ENCODE peak calls at places on chromosome 17, in ten cellular contexts. R is effector memory CD4-positive, alpha-beta T cell; A is adrenal gland; L is GM23248; V is HCT116; M is spleen; U is stomach; X is neuronal stem cell; O is PC-9; D is Peyer's patch. K is an unnamed sample.
A peak's percentile ranks its signal among the peaks of the same experiment; 100 is the strongest.

GRCh38 chr17:2402517-2402916 is 1.7 kb upstream of the MNT start:
- DNase-seq in R (no peak), A (peak; percentile 49), L (no peak), V (no peak), M (peak; percentile 81), U (no peak), X (no peak), O (no peak), D (peak; percentile 47), K (peak; percentile 52)

GRCh38 chr17:21036361-21036881 is 6.4 kb downstream of the USP22 start:
- DNase-seq in R (no peak), A (no peak), L (peak; percentile 51), V (no peak), M (no peak), U (no peak), X (no peak), O (no peak), D (no peak), K (no peak)

GRCh38 chr17:74729866-74730265 is 7.2 kb upstream of the RAB37 start:
- DNase-seq in R (no peak), A (no peak), L (no peak), V (no peak), M (no peak), U (no peak), X (no peak), O (no peak), D (no peak), K (no peak)

GRCh38 chr17:78374631-78375274 is 3.7 kb upstream of the PGS1 start:
- DNase-seq in R (no peak), A (no peak), L (peak; percentile 86), V (no peak), M (no peak), U (no peak), X (peak; percentile 75), O (no peak), D (no peak), K (no peak)

GRCh38 chr17:74212262-74212912 is 984 bp upstream of the TTYH2 start:
- DNase-seq in R (peak; percentile 12), A (peak; percentile 46), L (peak; percentile 63), V (no peak), M (peak; percentile 82), U (no peak), X (no peak), O (no peak), D (no peak), K (no peak)

GRCh38 chr17:49469831-49470568 is 25.1 kb upstream of the NGFR start:
- DNase-seq in R (no peak), A (peak; percentile 23), L (peak; percentile 44), V (no peak), M (no peak), U (no peak), X (peak; percentile 61), O (no peak), D (no peak), K (no peak)

GRCh38 chr17:33596904-33597303 is 303.8 kb upstream of the ASIC2 start:
- DNase-seq in R (no peak), A (no peak), L (no peak), V (no peak), M (no peak), U (no peak), X (no peak), O (no peak), D (no peak), K (no peak)

GRCh38 chr17:65697661-65698060 is 136.2 kb upstream of the AXIN2 start:
- DNase-seq in R (no peak), A (no peak), L (no peak), V (no peak), M (no peak), U (no peak), X (no peak), O (no peak), D (no peak), K (no peak)

GRCh38 chr17:74759941-74760340 is 11.5 kb downstream of the NHERF1 start:
- DNase-seq in R (no peak), A (no peak), L (no peak), V (no peak), M (no peak), U (peak; percentile 83), X (no peak), O (peak; percentile 85), D (peak; percentile 66), K (no peak)

GRCh38 chr17:32588982-32589381 is 102.2 kb downstream of the CDK5R1 start:
- DNase-seq in R (no peak), A (no peak), L (peak; percentile 9), V (peak; percentile 12), M (no peak), U (no peak), X (no peak), O (no peak), D (no peak), K (no peak)

GRCh38 chr17:80195671-80196529 is 24.2 kb downstream of the SGSH start:
- DNase-seq in R (peak; percentile 21), A (peak; percentile 61), L (peak; percentile 36), V (no peak), M (peak; percentile 79), U (no peak), X (no peak), O (no peak), D (no peak), K (no peak)

DNA sequence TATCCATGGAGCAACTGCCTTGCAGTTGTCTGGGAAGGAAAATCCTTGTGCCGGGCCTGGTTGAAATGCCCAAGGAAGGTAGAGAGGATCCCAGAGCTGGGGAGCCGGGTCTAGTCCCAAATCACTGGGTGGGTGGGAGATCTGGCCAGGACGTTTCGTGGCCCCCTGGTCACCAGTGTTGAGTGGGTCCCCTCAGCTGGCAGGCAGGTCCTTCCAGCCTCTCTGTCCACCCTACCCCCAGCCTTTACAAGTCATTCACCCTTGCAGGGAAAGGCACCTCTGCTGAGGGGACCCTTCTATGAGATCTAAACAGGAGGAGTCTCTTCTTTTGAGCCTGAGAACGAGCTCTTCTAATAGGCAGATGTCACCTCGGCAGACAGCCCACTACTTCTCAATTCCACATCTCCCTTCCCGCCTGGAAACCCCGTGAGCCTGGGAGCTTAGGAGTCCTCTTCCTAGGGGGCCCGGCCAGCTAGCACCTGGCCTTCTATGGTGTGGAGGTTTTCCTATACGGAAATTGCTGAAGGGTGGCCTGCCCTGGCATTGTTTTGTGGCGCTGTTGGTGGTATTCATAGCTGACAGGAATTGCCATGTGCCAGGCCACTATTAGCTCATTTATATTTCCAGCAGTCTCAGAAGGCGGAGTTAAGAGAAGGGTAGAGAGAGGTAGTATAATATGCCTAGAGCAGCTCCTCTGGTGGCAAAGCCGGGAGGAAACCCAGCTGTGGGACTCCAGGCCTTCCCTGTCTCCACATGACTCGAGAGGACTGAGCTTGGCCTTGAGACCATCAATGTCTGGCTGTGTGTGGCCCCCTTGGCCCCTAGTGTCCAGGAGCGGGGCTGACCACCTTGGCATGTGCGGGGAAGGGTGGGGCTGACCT is 13.3 kb downstream of the MPRIP start:
- DNase-seq in R (no peak), A (peak; percentile 29), L (peak; percentile 68), V (no peak), M (peak; percentile 70), U (peak; percentile 28), X (no peak), O (peak; percentile 50), D (no peak), K (no peak)
- H3K4me1 ChIP-seq in R (peaks cover 24% of the 10 kb centered on the region), A (peaks cover 38% of the 10 kb centered on the region), L (peaks cover 66% of the 10 kb centered on the region), V (peaks cover 2% of the 10 kb centered on the region), M (peaks cover 99% of the 10 kb centered on the region), U (peaks cover 96% of the 10 kb centered on the region), X (peaks cover 11% of the 10 kb centered on the region), O (peaks cover 62% of the 10 kb centered on the region), D (peaks cover 7% of the 10 kb centered on the region), K (peaks cover 35% of the 10 kb centered on the region)

GRCh38 chr17:60305141-60305540 is 86.8 kb downstream of the USP32 start:
- DNase-seq in R (no peak), A (no peak), L (no peak), V (no peak), M (no peak), U (no peak), X (no peak), O (no peak), D (no peak), K (no peak)
- H3K4me3 ChIP-seq in R (no peak overlapping the region), A (no peak overlapping the region), L (no peak overlapping the region), V (no peak overlapping the region), M (no peak overlapping the region), U (no peak overlapping the region), X (no peak overlapping the region), O (no peak overlapping the region), D (no peak overlapping the region), K (no peak overlapping the region)

GRCh38 chr17:82463391-82463790 is 4.8 kb downstream of the NARF start:
- DNase-seq in R (no peak), A (no peak), L (no peak), V (no peak), M (no peak), U (no peak), X (no peak), O (no peak), D (no peak), K (no peak)

GRCh38 chr17:82464567-82464929 is 6.0 kb downstream of the NARF start:
- DNase-seq in R (no peak), A (no peak), L (no peak), V (no peak), M (no peak), U (no peak), X (no peak), O (no peak), D (no peak), K (no peak)

GRCh38 chr17:82465023-82465603 is 6.6 kb downstream of the NARF start:
- DNase-seq in R (no peak), A (no peak), L (no peak), V (no peak), M (no peak), U (no peak), X (no peak), O (no peak), D (no peak), K (no peak)

GRCh38 chr17:82461827-82462524 is 3.4 kb downstream of the NARF start:
- DNase-seq in R (no peak), A (no peak), L (no peak), V (no peak), M (no peak), U (peak; percentile 78), X (no peak), O (peak; percentile 71), D (peak; percentile 48), K (peak; percentile 62)

GRCh38 chr17:82463881-82464566 is 5.5 kb downstream of the NARF start:
- DNase-seq in R (no peak), A (no peak), L (no peak), V (no peak), M (no peak), U (no peak), X (no peak), O (no peak), D (no peak), K (no peak)
- H3K27ac ChIP-seq in R (no peak overlapping the region), A (no peak overlapping the region), L (no peak overlapping the region), V (no peak overlapping the region), M (peak overlapping the region; percentile 47), U (peak overlapping the region; percentile 4), X (no peak overlapping the region), O (no peak overlapping the region), D (no peak overlapping the region), K (no peak overlapping the region)

GRCh38 chr17:38469875-38470274 is 41.6 kb downstream of the ARHGAP23 start:
- DNase-seq in R (no peak), A (no peak), L (peak; percentile 88), V (no peak), M (no peak), U (no peak), X (no peak), O (no peak), D (no peak), K (no peak)
- H3K4me1 ChIP-seq in R (no peaks in the 10 kb centered on the region), A (peaks cover 11% of the 10 kb centered on the region), L (peaks cover 62% of the 10 kb centered on the region), V (peaks cover 18% of the 10 kb centered on the region), M (peaks cover 67% of the 10 kb centered on the region), U (peaks cover 73% of the 10 kb centered on the region), X (peaks cover 6% of the 10 kb centered on the region), O (peaks cover 5% of the 10 kb centered on the region), D (no peaks in the 10 kb centered on the region), K (no peaks in the 10 kb centered on the region)

K was measured in right lobe of liver.